ENCODE peak calls at places on chromosomes 7 and 10, in five cellular contexts. H, J, C, G and N are unnamed samples.

GRCh38 chr7:80929619-80930018 is 10.8 kb upstream of the SEMA3C start:
- DNase-seq in J (no peak), C (no peak), H (peak; percentile 53), G (peak; percentile 58), N (no peak)

GRCh38 chr10:44993922-44994751 is 6.6 kb upstream of the ZNF22 start:
- DNase-seq in C (no peak), G (peak; percentile 61), H (peak; percentile 78), J (no peak), N (peak; percentile 78)

GRCh38 chr10:43251664-43252165 is 15.2 kb downstream of the RASGEF1A start:
- DNase-seq in J (no peak), H (no peak), C (peak; percentile 50), G (no peak), N (no peak)

GRCh38 chr7:24858108-24858977 is 101.1 kb upstream of the GSDME start:
- DNase-seq in J (no peak), C (no peak), G (no peak), H (no peak), N (no peak)

GRCh38 chr10:116831790-116832189 is 17.5 kb upstream of the ENO4 start:
- DNase-seq in J (no peak), C (no peak), G (no peak), H (no peak), N (no peak)

GRCh38 chr10:18514537-18514936 is 136.8 kb downstream of the NSUN6 start:
- DNase-seq in C (no peak), J (no peak), H (no peak), G (no peak), N (no peak)

GRCh38 chr7:72622532-72622931 is 205.5 kb downstream of the TYW1B start:
- DNase-seq in H (no peak), C (no peak), G (no peak), J (no peak), N (no peak)

GRCh38 chr10:80442879-80443278 is 11.2 kb upstream of the TSPAN14 start:
- DNase-seq in J (no peak), G (no peak), C (no peak), H (no peak), N (no peak)

GRCh38 chr7:159127691-159128642 is 16.7 kb downstream of the VIPR2 start:
- DNase-seq in J (no peak), G (no peak), H (no peak), C (no peak), N (no peak)

GRCh38 chr7:46205478-46205877 is 284.4 kb upstream of the IGFBP3 start:
- DNase-seq in C (no peak), G (no peak), H (no peak), J (no peak), N (no peak)

GRCh38 chr7:21572914-21573313 is 30.1 kb downstream of the DNAH11 start:
- DNase-seq in G (no peak), C (no peak), H (no peak), J (no peak), N (no peak)

GRCh38 chr10:114917927-114918672 is 19.9 kb upstream of the TRUB1 start:
- DNase-seq in G (peak; percentile 89), J (no peak), C (no peak), H (peak; percentile 37), N (no peak)

GRCh38 chr7:46811529-46811928 is 770.4 kb downstream of the TNS3 start:
- DNase-seq in H (peak; percentile 97), J (no peak), C (no peak), G (peak; percentile 96), N (peak; percentile 71)

GRCh38 chr10:21572578-21572977 is 38.5 kb downstream of the MLLT10 start:
- DNase-seq in C (no peak), G (peak; percentile 57), H (peak; percentile 72), J (no peak), N (peak; percentile 65)

GRCh38 chr7:157429680-157430224 is 92.9 kb downstream of the DNAJB6 start:
- DNase-seq in H (no peak), G (no peak), J (no peak), C (no peak), N (no peak)

GRCh38 chr7:135334830-135335543 is 101.3 kb downstream of the STRA8 start:
- DNase-seq in H (no peak), G (no peak), C (no peak), J (no peak), N (no peak)

GRCh38 chr10:12194752-12195271 is 879 bp downstream of the NUDT5 start:
- DNase-seq in G (peak; percentile 36), J (peak; percentile 6), H (peak; percentile 31), C (peak; percentile 87), N (peak; percentile 75)

GRCh38 chr10:8059191-8059936 is 4.9 kb downstream of the GATA3 start:
- DNase-seq in G (no peak), J (no peak), C (no peak), H (no peak), N (no peak)

GRCh38 chr7:37757563-37757962 is 74.0 kb downstream of the GPR141 start:
- DNase-seq in G (no peak), H (no peak), J (no peak), C (no peak), N (no peak)

GRCh38 chr7:41584746-41585145 is 118.1 kb downstream of the INHBA start:
- DNase-seq in C (no peak), G (no peak), H (peak; percentile 35), J (no peak), N (peak; percentile 18)

GRCh38 chr10:10160821-10161312 is 856.8 kb upstream of the CELF2 start:
- DNase-seq in H (no peak), C (peak; percentile 60), J (no peak), G (no peak), N (no peak)

GRCh38 chr10:44036425-44036824 is 348.5 kb downstream of the CXCL12 start:
- DNase-seq in C (no peak), H (no peak), J (no peak), G (no peak), N (no peak)

GRCh38 chr10:79105818-79106217 is 37.1 kb downstream of the ZMIZ1 start:
- DNase-seq in C (no peak), G (no peak), J (no peak), H (no peak), N (no peak)
- H3K4me1 ChIP-seq in C (peaks cover 65% of the 10 kb centered on the region), G (peaks cover 27% of the 10 kb centered on the region), J (peaks cover 20% of the 10 kb centered on the region), H (peaks cover 46% of the 10 kb centered on the region), N (peaks cover 40% of the 10 kb centered on the region)

GRCh38 chr10:131816157-131816775 is 84.5 kb upstream of the PPP2R2D start:
- DNase-seq in C (no peak), G (no peak), J (no peak), H (no peak), N (no peak)

GRCh38 chr10:131816941-131817700 is 83.7 kb upstream of the PPP2R2D start:
- DNase-seq in G (no peak), C (no peak), H (no peak), J (no peak), N (no peak)

GRCh38 chr10:131819241-131820072 is 81.4 kb upstream of the PPP2R2D start:
- DNase-seq in J (no peak), H (no peak), C (peak; percentile 40), G (no peak), N (no peak)

GRCh38 chr10:131818510-131819234 is 82.1 kb upstream of the PPP2R2D start:
- DNase-seq in J (no peak), C (no peak), G (no peak), H (no peak), N (no peak)

DNA sequence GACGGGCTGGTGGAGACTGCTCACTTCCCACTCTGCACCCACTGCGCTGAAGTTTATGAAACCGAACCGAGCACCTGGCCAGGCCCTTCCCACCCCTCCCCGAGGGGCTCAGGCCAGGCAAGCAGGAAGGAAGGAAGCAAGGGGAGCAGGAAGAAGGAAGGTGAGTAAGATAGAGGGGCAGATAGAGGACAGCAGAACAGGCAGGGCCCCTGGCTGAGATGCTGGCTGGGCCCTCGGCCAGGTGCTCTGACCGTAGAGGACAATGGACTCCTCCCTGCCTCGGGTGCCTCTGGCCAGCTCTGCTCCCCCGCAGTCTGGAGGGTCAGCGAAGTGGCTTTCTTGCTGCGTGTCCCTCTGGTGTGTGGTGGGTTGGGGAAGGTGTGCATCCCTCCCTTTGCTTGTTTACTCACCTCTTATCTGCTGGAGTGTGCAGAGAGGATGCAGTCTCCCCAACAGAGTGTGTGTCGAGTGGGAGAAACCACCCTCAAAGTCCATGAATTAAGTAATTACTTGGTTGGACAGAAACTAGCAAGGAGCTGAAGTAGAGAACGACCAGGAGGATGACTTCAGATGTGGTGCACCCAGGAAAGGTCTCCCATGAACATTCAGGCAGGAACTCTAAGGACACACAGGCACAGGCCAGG is 82.8 kb upstream of the PPP2R2D start:
- DNase-seq in J (no peak), G (no peak), H (no peak), C (no peak), N (no peak)
- H3K4me1 ChIP-seq in J (no peaks in the 10 kb centered on the region), G (no peaks in the 10 kb centered on the region), H (no peaks in the 10 kb centered on the region), C (no peaks in the 10 kb centered on the region), N (no peaks in the 10 kb centered on the region)

GRCh38 chr7:114303301-114303700 is 111.3 kb upstream of the FOXP2 start:
- DNase-seq in H (no peak), G (no peak), C (no peak), J (no peak), N (no peak)
- H3K4me1 ChIP-seq in H (no peaks in the 10 kb centered on the region), G (no peaks in the 10 kb centered on the region), C (no peaks in the 10 kb centered on the region), J (no peaks in the 10 kb centered on the region), N (no peaks in the 10 kb centered on the region)

GRCh38 chr10:69337312-69338132 is 59.2 kb downstream of the HK1 start:
- DNase-seq in J (no peak), C (no peak), H (peak; percentile 86), G (peak; percentile 91), N (peak; percentile 46)

GRCh38 chr10:69335063-69335587 is 56.8 kb downstream of the HK1 start:
- DNase-seq in H (no peak), C (peak; percentile 84), J (peak; percentile 20), G (no peak), N (no peak)

GRCh38 chr10:69335613-69336012 is 57.3 kb downstream of the HK1 start:
- DNase-seq in C (no peak), J (no peak), H (no peak), G (no peak), N (no peak)

GRCh38 chr10:69338133-69338456 is 59.8 kb downstream of the HK1 start:
- DNase-seq in H (no peak), J (no peak), G (no peak), C (peak; percentile 69), N (no peak)

GRCh38 chr10:69336952-69337311 is 58.6 kb downstream of the HK1 start:
- DNase-seq in J (no peak), H (no peak), C (no peak), G (no peak), N (no peak)
- H3K4me1 ChIP-seq in J (peaks cover 63% of the 10 kb centered on the region), H (peaks cover 28% of the 10 kb centered on the region), C (peaks cover 77% of the 10 kb centered on the region), G (peaks cover 30% of the 10 kb centered on the region), N (peaks cover 74% of the 10 kb centered on the region)

GRCh38 chr7:151088856-151089699 is 2.8 kb downstream of the AGAP3 start:
- DNase-seq in G (peak; percentile 63), C (peak; percentile 91), H (peak; percentile 76), J (no peak), N (peak; percentile 80)

GRCh38 chr7:151091003-151091402 is 4.7 kb downstream of the AGAP3 start:
- DNase-seq in C (no peak), J (no peak), H (no peak), G (no peak), N (no peak)

GRCh38 chr7:151088019-151088855 is 2.0 kb downstream of the AGAP3 start:
- DNase-seq in C (no peak), G (peak; percentile 42), J (no peak), H (no peak), N (peak; percentile 53)

GRCh38 chr7:151091431-151091830 is 5.2 kb downstream of the AGAP3 start:
- DNase-seq in G (no peak), C (no peak), H (no peak), J (no peak), N (peak; percentile 41)

GRCh38 chr7:151089893-151090730 is 3.8 kb downstream of the AGAP3 start:
- DNase-seq in C (no peak), J (no peak), G (no peak), H (no peak), N (peak; percentile 50)
- H3K4me1 ChIP-seq in C (peaks cover 50% of the 10 kb centered on the region), J (peaks cover 29% of the 10 kb centered on the region), G (peaks cover 21% of the 10 kb centered on the region), H (peaks cover 24% of the 10 kb centered on the region), N (peaks cover 76% of the 10 kb centered on the region)